ENCODE peak calls at places on chromosome 3, in seven cellular contexts. S is CD8-positive, alpha-beta memory T cell; K is lung; P is IMR-90; X is colonic mucosa; Q is cardiac muscle cell; D is stomach. U is an unnamed sample. For H3K4me1, the result is how much of the 10 kb centered on the place peaks cover.

GRCh38 chr3:148951599-148952361 is 39.6 kb upstream of the GYG1 start:
- DNase-seq in S (no peak), D (no peak), X (no peak), Q (no peak), P (peak), K (no peak), U (peak)

GRCh38 chr3:169822540-169822939 is 9.8 kb upstream of the LRRC34 start:
- DNase-seq in X (no peak), S (no peak), Q (no peak), K (no peak), D (no peak), P (no peak), U (no peak)

GRCh38 chr3:195131149-195131548 is 139.8 kb downstream of the XXYLT1 start:
- DNase-seq in S (no peak), P (no peak), K (no peak), X (no peak), D (no peak), Q (peak), U (no peak)

GRCh38 chr3:187748050-187748481 is 2.8 kb upstream of the BCL6 start:
- DNase-seq in D (peak), X (peak), K (peak), P (peak), S (peak), Q (peak), U (peak)

GRCh38 chr3:196111939-196112386 is 30.1 kb upstream of the TFRC start:
- DNase-seq in Q (no peak), K (no peak), P (no peak), D (no peak), X (no peak), S (peak), U (no peak)

GRCh38 chr3:99885085-99885484 is 67.4 kb downstream of the CMSS1 start:
- DNase-seq in D (no peak), S (no peak), Q (no peak), P (no peak), X (no peak), K (no peak), U (no peak)

GRCh38 chr3:188890572-188891270 is 281.1 kb upstream of the TPRG1 start:
- DNase-seq in Q (no peak), D (no peak), P (peak), X (no peak), S (no peak), K (no peak), U (no peak)

GRCh38 chr3:158679547-158680000 is 7.1 kb upstream of the LXN start:
- DNase-seq in D (no peak), K (no peak), S (no peak), X (no peak), Q (no peak), P (peak), U (no peak)

GRCh38 chr3:7517979-7518378 is 657.1 kb downstream of the GRM7 start:
- DNase-seq in K (no peak), Q (no peak), D (no peak), P (no peak), S (no peak), X (no peak), U (no peak)

GRCh38 chr3:43997788-43998373 is 243.8 kb upstream of the TOPAZ1 start:
- DNase-seq in S (no peak), D (no peak), X (no peak), Q (peak), K (no peak), P (no peak), U (no peak)

GRCh38 chr3:32391643-32392529 is at the start of gene CMTM7:
- DNase-seq in P (peak), K (peak), S (peak), X (peak), D (peak), Q (peak), U (peak)

GRCh38 chr3:155086041-155086440 is 5.9 kb downstream of the MME start:
- DNase-seq in X (no peak), S (no peak), K (no peak), D (no peak), P (no peak), Q (no peak), U (no peak)

GRCh38 chr3:97938444-97938843 is 33.8 kb downstream of the RIOX2 start:
- DNase-seq in P (peak), K (no peak), S (no peak), X (no peak), Q (no peak), D (no peak), U (no peak)

GRCh38 chr3:47469616-47470015 is 6.1 kb downstream of the SCAP start:
- DNase-seq in D (no peak), Q (no peak), X (peak), K (no peak), P (no peak), S (no peak), U (no peak)

GRCh38 chr3:161674402-161674801 is 177.8 kb downstream of the OTOL1 start:
- DNase-seq in P (no peak), K (no peak), Q (no peak), X (no peak), D (no peak), S (no peak), U (no peak)

GRCh38 chr3:168847293-168847883 is 751.7 kb upstream of the GOLIM4 start:
- DNase-seq in P (peak), S (no peak), X (no peak), Q (peak), D (no peak), K (no peak), U (no peak)

GRCh38 chr3:193508108-193508507 is 46.6 kb downstream of the ATP13A4 start:
- DNase-seq in X (no peak), D (no peak), P (no peak), Q (no peak), K (no peak), S (no peak), U (no peak)

GRCh38 chr3:127454051-127454450 is 136.5 kb downstream of the TPRA1 start:
- DNase-seq in Q (no peak), K (no peak), D (peak), S (no peak), P (no peak), X (no peak), U (no peak)

GRCh38 chr3:170233532-170233931 is 11.3 kb downstream of the PRKCI start:
- DNase-seq in K (peak), P (peak), Q (no peak), S (no peak), X (peak), D (peak), U (no peak)

GRCh38 chr3:194138098-194138474 is 2.1 kb downstream of the HES1 start:
- DNase-seq in S (no peak), D (no peak), P (no peak), X (no peak), Q (no peak), K (no peak), U (no peak)

GRCh38 chr3:110808630-110809029 is 263.0 kb upstream of the NECTIN3 start:
- DNase-seq in D (no peak), K (no peak), S (no peak), X (no peak), P (no peak), Q (no peak), U (no peak)

GRCh38 chr3:16064660-16065414 is 109.6 kb upstream of the GALNT15 start:
- DNase-seq in S (no peak), X (peak), K (no peak), P (peak), D (no peak), Q (no peak), U (peak)

GRCh38 chr3:171407746-171408145 is 52.5 kb downstream of the TNIK start:
- DNase-seq in D (no peak), K (no peak), X (no peak), P (peak), S (no peak), Q (no peak), U (no peak)

GRCh38 chr3:177463863-177464262 is 266.6 kb upstream of the TBL1XR1 start:
- DNase-seq in P (peak), X (no peak), Q (no peak), D (no peak), S (no peak), K (no peak), U (peak)

GRCh38 chr3:134237454-134238145 is 13.1 kb downstream of the RYK start:
- DNase-seq in K (no peak), P (no peak), X (no peak), D (no peak), Q (no peak), S (no peak), U (no peak)

GRCh38 chr3:71585891-71586809 is 2.6 kb upstream of the FOXP1 start:
- DNase-seq in K (no peak), D (no peak), S (peak), P (peak), Q (no peak), X (no peak), U (no peak)

GRCh38 chr3:41893977-41894376 is 67.9 kb downstream of the ULK4 start:
- DNase-seq in S (peak), D (no peak), P (peak), Q (peak), X (peak), K (no peak), U (no peak)

GRCh38 chr3:4426782-4427344 is 40.2 kb downstream of the SUMF1 start:
- DNase-seq in X (no peak), K (no peak), P (peak), D (no peak), S (no peak), Q (peak), U (no peak)

GRCh38 chr3:133192363-133192945 is 154.3 kb downstream of the TMEM108 start:
- DNase-seq in K (no peak), S (no peak), P (no peak), X (no peak), Q (peak), D (no peak), U (no peak)

GRCh38 chr3:25563601-25564000 is 101.1 kb downstream of the TOP2B start:
- DNase-seq in Q (no peak), S (no peak), P (peak), X (no peak), K (no peak), D (no peak), U (no peak)

GRCh38 chr3:71380096-71380495 is 203.4 kb downstream of the FOXP1 start:
- DNase-seq in X (no peak), D (no peak), P (peak), Q (no peak), K (no peak), S (no peak), U (no peak)

GRCh38 chr3:5563537-5564277 is 376.2 kb downstream of the EDEM1 start:
- DNase-seq in X (no peak), K (no peak), P (no peak), S (no peak), Q (no peak), D (no peak), U (no peak)

GRCh38 chr3:39869890-39870289 is 60.5 kb downstream of the MYRIP start:
- DNase-seq in K (no peak), P (no peak), S (no peak), D (no peak), X (no peak), Q (no peak), U (no peak)

GRCh38 chr3:31255007-31255603 is 277.6 kb upstream of the STT3B start:
- DNase-seq in Q (no peak), P (no peak), K (no peak), X (no peak), D (no peak), S (no peak), U (no peak)

GRCh38 chr3:54251705-54252104 is 129.4 kb downstream of the CACNA2D3 start:
- DNase-seq in D (no peak), P (no peak), K (no peak), Q (no peak), S (no peak), X (no peak), U (no peak)

GRCh38 chr3:69407908-69408307 is 22.0 kb upstream of the FRMD4B start:
- DNase-seq in X (no peak), K (no peak), S (no peak), Q (no peak), D (no peak), P (no peak), U (no peak)

GRCh38 chr3:172307143-172307560 is 141.1 kb downstream of the GHSR start:
- DNase-seq in P (peak), Q (no peak), S (no peak), D (no peak), K (no peak), X (no peak), U (peak)

GRCh38 chr3:46095307-46095706 is 68.0 kb upstream of the XCR1 start:
- DNase-seq in P (no peak), D (no peak), K (no peak), X (no peak), S (no peak), Q (no peak), U (no peak)

GRCh38 chr3:31377045-31377642 is 155.6 kb upstream of the STT3B start:
- DNase-seq in P (peak), D (peak), X (no peak), Q (no peak), K (peak), S (no peak), U (peak)

GRCh38 chr3:143337387-143337786 is 217.8 kb downstream of the CHST2 start:
- DNase-seq in D (no peak), Q (no peak), P (no peak), S (no peak), K (no peak), X (no peak), U (no peak)

DNA sequence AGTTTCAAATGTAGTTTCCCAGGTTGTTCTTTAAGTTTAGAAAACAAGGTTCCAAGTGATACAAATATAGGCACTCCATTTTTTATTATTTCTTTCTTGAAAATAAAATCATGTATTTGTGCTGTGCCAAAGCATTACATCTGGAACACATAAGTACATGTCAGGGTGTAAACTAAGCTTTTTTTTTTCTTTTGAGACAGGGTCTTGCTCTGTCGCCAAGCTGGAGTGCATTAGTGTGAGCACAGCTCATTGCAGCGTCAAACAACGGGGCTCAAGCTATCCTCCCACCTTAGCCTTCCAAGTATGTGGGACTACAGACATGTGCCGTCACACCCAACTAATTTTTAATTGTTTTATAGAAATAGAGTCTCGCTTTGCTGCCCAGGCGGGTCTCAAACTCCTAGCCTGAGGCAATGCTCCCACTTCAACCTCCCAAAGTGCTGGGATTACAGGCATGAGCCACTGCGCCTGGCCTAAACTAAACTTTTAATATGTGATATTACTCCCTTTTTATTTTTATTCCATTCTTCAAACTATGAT is 9.1 kb downstream of the SPATA12 start:
- DNase-seq in S (no peak), D (no peak), X (no peak), Q (no peak), K (no peak), P (no peak), U (no peak)
- H3K4me1 ChIP-seq in S (under half), D (under half), X (under half), Q (under half), K (under half), P (under half), U (under half)

DNA sequence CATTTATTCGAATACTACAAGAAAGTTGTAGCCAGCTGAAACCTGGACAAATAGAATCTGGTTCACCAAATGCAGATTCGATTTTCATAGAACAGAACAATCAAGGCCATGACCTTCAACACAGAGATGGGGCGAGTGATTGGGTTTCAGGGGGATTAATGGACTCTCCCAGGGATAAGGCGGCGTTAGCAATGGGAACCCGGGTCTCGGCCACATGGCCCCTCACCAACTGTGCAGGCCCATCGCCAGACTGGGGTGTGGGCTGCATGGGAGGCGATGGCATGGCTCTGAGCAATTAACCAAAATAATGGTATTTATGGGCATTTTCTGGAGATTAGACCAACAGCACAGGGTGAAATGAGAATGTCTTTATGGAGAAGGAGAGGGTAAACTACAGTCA is 34.2 kb downstream of the VGLL4 start:
- DNase-seq in Q (no peak), S (no peak), X (no peak), P (no peak), D (no peak), K (no peak), U (no peak)
- H3K27ac ChIP-seq in Q (peak), S (no peak), X (no peak), P (peak), D (no peak), K (no peak), U (peak)

GRCh38 chr3:64158334-64158733 is 66.9 kb downstream of the PRICKLE2 start:
- DNase-seq in P (peak), S (no peak), X (peak), D (peak), Q (no peak), K (no peak), U (no peak)
- H3K4me1 ChIP-seq in P (under half), S (under half), X (under half), D (half or more), Q (under half), K (under half), U (under half)

GRCh38 chr3:36989568-36989967 is 3.4 kb downstream of the EPM2AIP1 start:
- DNase-seq in S (no peak), D (no peak), K (no peak), P (no peak), Q (no peak), X (no peak), U (no peak)
- H3K27ac ChIP-seq in S (peak), D (no peak), K (no peak), P (no peak), Q (no peak), X (no peak), U (no peak)

DNA sequence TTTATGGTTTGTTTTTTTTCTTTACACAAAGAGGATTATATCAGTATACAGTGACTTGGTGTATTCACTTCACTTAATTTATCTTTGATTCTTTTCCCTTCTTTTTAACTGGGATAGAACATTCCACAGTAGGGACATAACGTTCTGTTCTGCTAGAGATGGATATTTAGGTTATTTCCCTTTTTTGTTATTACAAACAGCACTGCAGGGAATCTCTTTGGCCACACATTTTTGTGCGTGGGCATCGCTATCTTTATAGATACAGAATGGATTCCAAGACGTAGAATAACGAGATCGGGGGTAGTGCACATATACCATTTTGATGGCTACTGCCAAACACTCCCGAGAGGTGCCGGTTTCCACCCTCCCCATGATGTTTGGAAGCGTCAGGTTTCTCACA is 44.8 kb downstream of the PXYLP1 start:
- DNase-seq in K (no peak), P (no peak), S (no peak), Q (no peak), D (no peak), X (no peak), U (no peak)
- H3K4me1 ChIP-seq in K (under half), P (under half), S (under half), Q (under half), D (under half), X (under half), U (under half)

GRCh38 chr3:182568206-182568605 is 225.1 kb upstream of the ATP11B start:
- DNase-seq in D (no peak), X (no peak), P (no peak), K (no peak), S (no peak), Q (no peak), U (no peak)
- H3K27ac ChIP-seq in D (no peak), X (no peak), P (no peak), K (no peak), S (no peak), Q (no peak), U (no peak)

DNA sequence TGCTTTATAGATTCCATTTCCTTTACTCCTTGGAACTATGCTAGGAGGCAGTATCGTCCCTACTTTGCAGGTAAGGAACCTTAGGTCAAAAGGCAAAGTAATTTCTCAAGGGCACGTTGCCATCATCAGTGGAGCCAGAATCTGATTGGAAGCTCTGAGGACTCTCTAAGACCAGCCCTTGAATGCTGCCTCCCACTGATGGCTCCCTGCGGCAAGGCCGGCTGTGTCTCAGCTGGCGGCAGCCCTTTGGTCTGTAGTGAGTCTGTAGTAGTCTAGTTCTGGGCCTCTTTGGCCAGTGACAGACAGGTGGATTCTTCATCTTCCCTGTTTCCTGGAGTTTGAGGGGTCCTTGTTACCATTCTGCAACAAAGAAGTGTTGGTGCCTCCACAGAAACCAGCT is 76.2 kb downstream of the PCCB start:
- DNase-seq in X (no peak), K (no peak), P (no peak), D (no peak), S (no peak), Q (no peak), U (no peak)
- H3K4me1 ChIP-seq in X (under half), K (under half), P (under half), D (under half), S (under half), Q (under half), U (under half)

GRCh38 chr3:123371426-123371825 is 77.5 kb downstream of the ADCY5 start:
- DNase-seq in S (no peak), P (no peak), D (no peak), K (no peak), Q (no peak), X (no peak), U (no peak)
- H3K27ac ChIP-seq in S (no peak), P (no peak), D (no peak), K (no peak), Q (peak), X (no peak), U (no peak)